ENCODE peak calls at places on chromosomes 13 and 19, in four cellular contexts. T is posterior cingulate gyrus, K is omental fat pad, M is HFFc6. O is an unnamed sample.
A peak's percentile ranks its signal among the peaks of the same experiment; 100 is the strongest.

GRCh38 chr19:48967346-48968178 is 2.5 kb downstream of the FTL start:
- DNase-seq in T (peak; percentile 90), K (no peak), M (peak; percentile 41), O (no peak)

GRCh38 chr19:14113762-14114414 is 3.7 kb downstream of the PRKACA start:
- DNase-seq in T (no peak), K (no peak), M (no peak), O (no peak)

GRCh38 chr13:25401958-25402357 is 30.2 kb downstream of the ATP8A2 start:
- DNase-seq in K (no peak), M (no peak), T (no peak), O (no peak)

GRCh38 chr19:4089400-4089908 is 22.8 kb upstream of the ZBTB7A start:
- DNase-seq in M (no peak), T (no peak), K (no peak), O (no peak)

GRCh38 chr13:29520671-29521070 is 74.8 kb downstream of the SLC7A1 start:
- DNase-seq in K (no peak), M (peak; percentile 73), T (no peak), O (peak; percentile 18)

GRCh38 chr19:13101590-13102415 is 855 bp downstream of the LYL1 start:
- DNase-seq in M (no peak), K (no peak), T (no peak), O (no peak)

GRCh38 chr19:45075215-45076028 is 856 bp downstream of the ZNF296 start:
- DNase-seq in M (peak; percentile 34), T (no peak), K (no peak), O (no peak)

GRCh38 chr19:15623711-15624318 is 8.8 kb downstream of the CYP4F8 start:
- DNase-seq in M (no peak), T (no peak), K (no peak), O (no peak)

GRCh38 chr19:1237027-1237659 is 662 bp downstream of the CBARP start:
- DNase-seq in K (no peak), M (no peak), T (no peak), O (no peak)

GRCh38 chr13:104597554-104598240 is 1531.5 kb upstream of the SLC10A2 start:
- DNase-seq in M (no peak), K (no peak), T (no peak), O (no peak)

GRCh38 chr13:62119739-62120700 is 704.4 kb upstream of the PCDH20 start:
- DNase-seq in T (no peak), K (no peak), M (no peak), O (no peak)

GRCh38 chr13:29969286-29969685 is 118.9 kb upstream of the UBL3 start:
- DNase-seq in M (peak; percentile 93), K (no peak), T (no peak), O (peak; percentile 43)

GRCh38 chr19:34096020-34096915 is 76.0 kb upstream of the LSM14A start:
- DNase-seq in K (no peak), T (no peak), M (peak; percentile 43), O (peak; percentile 11)

GRCh38 chr19:16619456-16619855 is 8.5 kb downstream of the MED26 start:
- DNase-seq in K (no peak), M (no peak), T (no peak), O (no peak)

GRCh38 chr13:97307882-97308624 is 85.9 kb downstream of the MBNL2 start:
- DNase-seq in K (no peak), M (peak; percentile 76), T (peak; percentile 95), O (no peak)

GRCh38 chr13:73984949-73985691 is 149.1 kb downstream of the KLF12 start:
- DNase-seq in M (no peak), K (no peak), T (peak; percentile 78), O (no peak)

GRCh38 chr19:20482721-20483120 is 82.9 kb downstream of the ZNF737 start:
- DNase-seq in M (no peak), T (no peak), K (no peak), O (no peak)

GRCh38 chr19:17549088-17549740 is 6.2 kb upstream of the COLGALT1 start:
- DNase-seq in T (peak; percentile 48), K (no peak), M (no peak), O (no peak)

GRCh38 chr19:48659768-48660167 is 13.0 kb downstream of the NTN5 start:
- DNase-seq in T (peak; percentile 73), K (no peak), M (no peak), O (no peak)

GRCh38 chr13:95603887-95604533 is 40.5 kb downstream of the DZIP1 start:
- DNase-seq in T (peak; percentile 84), K (no peak), M (no peak), O (no peak)

GRCh38 chr19:2312819-2313501 is 5.0 kb upstream of the LINGO3 start:
- DNase-seq in M (no peak), T (no peak), K (no peak), O (no peak)

GRCh38 chr19:45224645-45225044 is 20.6 kb downstream of the EXOC3L2 start:
- DNase-seq in M (no peak), K (no peak), T (no peak), O (no peak)

GRCh38 chr19:33497778-33498175 is 23.8 kb downstream of the PEPD start:
- DNase-seq in M (no peak), T (peak; percentile 51), K (no peak), O (no peak)

GRCh38 chr19:11538232-11539036 is at the start of gene CNN1:
- DNase-seq in M (no peak), K (no peak), T (no peak), O (peak; percentile 74)

GRCh38 chr19:14368011-14368513 is 13.2 kb upstream of the ADGRE5 start:
- DNase-seq in M (no peak), T (no peak), K (no peak), O (no peak)

GRCh38 chr13:75776550-75776949 is 140.4 kb downstream of the LMO7 start:
- DNase-seq in T (no peak), K (no peak), M (no peak), O (no peak)

GRCh38 chr19:16200038-16200775 is 2.5 kb downstream of the AP1M1 start:
- DNase-seq in T (peak; percentile 47), M (no peak), K (no peak), O (no peak)

GRCh38 chr13:20495087-20496023 is 30.3 kb downstream of the CRYL1 start:
- DNase-seq in T (peak; percentile 87), K (peak; percentile 60), M (peak; percentile 68), O (peak; percentile 39)

GRCh38 chr19:53157601-53158000 is 1.3 kb downstream of the ZNF347 start:
- DNase-seq in K (no peak), T (no peak), M (no peak), O (no peak)

GRCh38 chr19:54952591-54953344 is 5.4 kb upstream of the NLRP7 start:
- DNase-seq in M (no peak), T (peak; percentile 93), K (no peak), O (no peak)

GRCh38 chr13:110331362-110331761 is 24.3 kb downstream of the COL4A2 start:
- DNase-seq in M (no peak), T (peak; percentile 73), K (no peak), O (no peak)

GRCh38 chr13:64579331-64579730 is 2650.8 kb downstream of the PCDH9 start:
- DNase-seq in K (no peak), M (no peak), T (no peak), O (no peak)

GRCh38 chr19:2625434-2625833 is 77.1 kb downstream of the GNG7 start:
- DNase-seq in T (no peak), M (no peak), K (no peak), O (no peak)

O was measured in AG04450.